ENCODE peak calls at places on chromosomes 4 and X, in six cellular contexts. One of them, this sample, is unnamed.
A peak's percentile ranks its signal among the peaks of the same experiment; 100 is the strongest.

GRCh38 chr4:153950100-153950979 is 161.5 kb upstream of the SFRP2 start:
- DNase-seq in AG20443: no peak
- DNase-seq in stimulated activated CD4-positive, alpha-beta T cell treated with anti-CD3 and anti-CD28 coated beads, Interleukin-12 subunit alpha, Interleukin-12 subunit beta, amount 100 ng/mL, for 24 hours: no peak
- DNase-seq in stimulated activated CD8-positive, alpha-beta memory T cell treated with anti-CD3 and anti-CD28 coated beads, Interleukin-12 subunit alpha, Interleukin-12 subunit beta, amount 100 ng/mL, for 1 hour: no peak
- DNase-seq in KBM-7: peak; percentile 3
- DNase-seq in neural crest cell: no peak
- DNase-seq in this sample: no peak

GRCh38 chr4:98609946-98610345 is 48.5 kb downstream of the TSPAN5 start:
- DNase-seq in AG20443: no peak
- DNase-seq in neural crest cell: no peak
- DNase-seq in KBM-7: no peak
- DNase-seq in stimulated activated CD4-positive, alpha-beta T cell treated with anti-CD3 and anti-CD28 coated beads, Interleukin-12 subunit alpha, Interleukin-12 subunit beta, amount 100 ng/mL, for 24 hours: no peak
- DNase-seq in stimulated activated CD8-positive, alpha-beta memory T cell treated with anti-CD3 and anti-CD28 coated beads, Interleukin-12 subunit alpha, Interleukin-12 subunit beta, amount 100 ng/mL, for 1 hour: no peak
- DNase-seq in this sample: no peak

GRCh38 chr4:7928711-7929505 is 10.8 kb downstream of the AFAP1 start:
- DNase-seq in stimulated activated CD4-positive, alpha-beta T cell treated with anti-CD3 and anti-CD28 coated beads, Interleukin-12 subunit alpha, Interleukin-12 subunit beta, amount 100 ng/mL, for 24 hours: no peak
- DNase-seq in neural crest cell: no peak
- DNase-seq in AG20443: peak; percentile 37
- DNase-seq in stimulated activated CD8-positive, alpha-beta memory T cell treated with anti-CD3 and anti-CD28 coated beads, Interleukin-12 subunit alpha, Interleukin-12 subunit beta, amount 100 ng/mL, for 1 hour: no peak
- DNase-seq in KBM-7: no peak
- DNase-seq in this sample: no peak

GRCh38 chr4:174377613-174378012 is 93.9 kb downstream of the CEP44 start:
- DNase-seq in stimulated activated CD4-positive, alpha-beta T cell treated with anti-CD3 and anti-CD28 coated beads, Interleukin-12 subunit alpha, Interleukin-12 subunit beta, amount 100 ng/mL, for 24 hours: no peak
- DNase-seq in neural crest cell: no peak
- DNase-seq in KBM-7: no peak
- DNase-seq in AG20443: no peak
- DNase-seq in stimulated activated CD8-positive, alpha-beta memory T cell treated with anti-CD3 and anti-CD28 coated beads, Interleukin-12 subunit alpha, Interleukin-12 subunit beta, amount 100 ng/mL, for 1 hour: no peak
- DNase-seq in this sample: peak; percentile 49

GRCh38 chrX:2351999-2352995 is 148.5 kb downstream of the DHRSX start:
- DNase-seq in KBM-7: no peak
- DNase-seq in stimulated activated CD8-positive, alpha-beta memory T cell treated with anti-CD3 and anti-CD28 coated beads, Interleukin-12 subunit alpha, Interleukin-12 subunit beta, amount 100 ng/mL, for 1 hour: no peak
- DNase-seq in AG20443: peak; percentile 81
- DNase-seq in stimulated activated CD4-positive, alpha-beta T cell treated with anti-CD3 and anti-CD28 coated beads, Interleukin-12 subunit alpha, Interleukin-12 subunit beta, amount 100 ng/mL, for 24 hours: no peak
- DNase-seq in neural crest cell: no peak
- DNase-seq in this sample: no peak

GRCh38 chr4:8303485-8304281 is 34.1 kb downstream of the HTRA3 start:
- DNase-seq in neural crest cell: no peak
- DNase-seq in KBM-7: peak; percentile 49
- DNase-seq in stimulated activated CD4-positive, alpha-beta T cell treated with anti-CD3 and anti-CD28 coated beads, Interleukin-12 subunit alpha, Interleukin-12 subunit beta, amount 100 ng/mL, for 24 hours: no peak
- DNase-seq in stimulated activated CD8-positive, alpha-beta memory T cell treated with anti-CD3 and anti-CD28 coated beads, Interleukin-12 subunit alpha, Interleukin-12 subunit beta, amount 100 ng/mL, for 1 hour: no peak
- DNase-seq in AG20443: peak; percentile 86
- DNase-seq in this sample: peak; percentile 36

GRCh38 chr4:159946983-159947645 is 844.2 kb downstream of the RAPGEF2 start:
- DNase-seq in neural crest cell: no peak
- DNase-seq in stimulated activated CD8-positive, alpha-beta memory T cell treated with anti-CD3 and anti-CD28 coated beads, Interleukin-12 subunit alpha, Interleukin-12 subunit beta, amount 100 ng/mL, for 1 hour: no peak
- DNase-seq in stimulated activated CD4-positive, alpha-beta T cell treated with anti-CD3 and anti-CD28 coated beads, Interleukin-12 subunit alpha, Interleukin-12 subunit beta, amount 100 ng/mL, for 24 hours: no peak
- DNase-seq in KBM-7: peak; percentile 63
- DNase-seq in AG20443: peak; percentile 21
- DNase-seq in this sample: peak; percentile 43

GRCh38 chr4:21885241-21885640 is 63.3 kb downstream of the KCNIP4 start:
- DNase-seq in AG20443: peak; percentile 23
- DNase-seq in KBM-7: no peak
- DNase-seq in stimulated activated CD8-positive, alpha-beta memory T cell treated with anti-CD3 and anti-CD28 coated beads, Interleukin-12 subunit alpha, Interleukin-12 subunit beta, amount 100 ng/mL, for 1 hour: no peak
- DNase-seq in neural crest cell: no peak
- DNase-seq in stimulated activated CD4-positive, alpha-beta T cell treated with anti-CD3 and anti-CD28 coated beads, Interleukin-12 subunit alpha, Interleukin-12 subunit beta, amount 100 ng/mL, for 24 hours: no peak
- DNase-seq in this sample: no peak

GRCh38 chr4:118953276-118953675 is 64.6 kb downstream of the SYNPO2 start:
- DNase-seq in stimulated activated CD8-positive, alpha-beta memory T cell treated with anti-CD3 and anti-CD28 coated beads, Interleukin-12 subunit alpha, Interleukin-12 subunit beta, amount 100 ng/mL, for 1 hour: no peak
- DNase-seq in AG20443: no peak
- DNase-seq in KBM-7: no peak
- DNase-seq in neural crest cell: no peak
- DNase-seq in stimulated activated CD4-positive, alpha-beta T cell treated with anti-CD3 and anti-CD28 coated beads, Interleukin-12 subunit alpha, Interleukin-12 subunit beta, amount 100 ng/mL, for 24 hours: no peak
- DNase-seq in this sample: no peak

GRCh38 chr4:22962186-22962786 is 269.5 kb downstream of the GBA3 start:
- DNase-seq in stimulated activated CD8-positive, alpha-beta memory T cell treated with anti-CD3 and anti-CD28 coated beads, Interleukin-12 subunit alpha, Interleukin-12 subunit beta, amount 100 ng/mL, for 1 hour: no peak
- DNase-seq in KBM-7: peak; percentile 28
- DNase-seq in AG20443: peak; percentile 47
- DNase-seq in neural crest cell: peak; percentile 5
- DNase-seq in stimulated activated CD4-positive, alpha-beta T cell treated with anti-CD3 and anti-CD28 coated beads, Interleukin-12 subunit alpha, Interleukin-12 subunit beta, amount 100 ng/mL, for 24 hours: no peak
- DNase-seq in this sample: peak; percentile 21

GRCh38 chr4:109611045-109611616 is 51.1 kb downstream of the MCUB start:
- DNase-seq in neural crest cell: no peak
- DNase-seq in KBM-7: peak; percentile 19
- DNase-seq in stimulated activated CD8-positive, alpha-beta memory T cell treated with anti-CD3 and anti-CD28 coated beads, Interleukin-12 subunit alpha, Interleukin-12 subunit beta, amount 100 ng/mL, for 1 hour: no peak
- DNase-seq in AG20443: no peak
- DNase-seq in stimulated activated CD4-positive, alpha-beta T cell treated with anti-CD3 and anti-CD28 coated beads, Interleukin-12 subunit alpha, Interleukin-12 subunit beta, amount 100 ng/mL, for 24 hours: no peak
- DNase-seq in this sample: peak; percentile 5

GRCh38 chr4:81180916-81181315 is 34.1 kb downstream of the PRKG2 start:
- DNase-seq in AG20443: no peak
- DNase-seq in KBM-7: no peak
- DNase-seq in stimulated activated CD8-positive, alpha-beta memory T cell treated with anti-CD3 and anti-CD28 coated beads, Interleukin-12 subunit alpha, Interleukin-12 subunit beta, amount 100 ng/mL, for 1 hour: no peak
- DNase-seq in neural crest cell: no peak
- DNase-seq in stimulated activated CD4-positive, alpha-beta T cell treated with anti-CD3 and anti-CD28 coated beads, Interleukin-12 subunit alpha, Interleukin-12 subunit beta, amount 100 ng/mL, for 24 hours: no peak
- DNase-seq in this sample: no peak

GRCh38 chr4:54840992-54841768 is 183.4 kb downstream of the KIT start:
- DNase-seq in KBM-7: no peak
- DNase-seq in neural crest cell: no peak
- DNase-seq in AG20443: peak; percentile 71
- DNase-seq in stimulated activated CD8-positive, alpha-beta memory T cell treated with anti-CD3 and anti-CD28 coated beads, Interleukin-12 subunit alpha, Interleukin-12 subunit beta, amount 100 ng/mL, for 1 hour: no peak
- DNase-seq in stimulated activated CD4-positive, alpha-beta T cell treated with anti-CD3 and anti-CD28 coated beads, Interleukin-12 subunit alpha, Interleukin-12 subunit beta, amount 100 ng/mL, for 24 hours: no peak
- DNase-seq in this sample: peak; percentile 20

GRCh38 chrX:152220612-152221011 is 82.2 kb upstream of the MAGEA10 start:
- DNase-seq in AG20443: no peak
- DNase-seq in neural crest cell: no peak
- DNase-seq in stimulated activated CD8-positive, alpha-beta memory T cell treated with anti-CD3 and anti-CD28 coated beads, Interleukin-12 subunit alpha, Interleukin-12 subunit beta, amount 100 ng/mL, for 1 hour: no peak
- DNase-seq in stimulated activated CD4-positive, alpha-beta T cell treated with anti-CD3 and anti-CD28 coated beads, Interleukin-12 subunit alpha, Interleukin-12 subunit beta, amount 100 ng/mL, for 24 hours: no peak
- DNase-seq in KBM-7: no peak
- DNase-seq in this sample: no peak

GRCh38 chr4:54433686-54434085 is 204.6 kb downstream of the PDGFRA start:
- DNase-seq in AG20443: no peak
- DNase-seq in stimulated activated CD8-positive, alpha-beta memory T cell treated with anti-CD3 and anti-CD28 coated beads, Interleukin-12 subunit alpha, Interleukin-12 subunit beta, amount 100 ng/mL, for 1 hour: no peak
- DNase-seq in KBM-7: peak; percentile 16
- DNase-seq in stimulated activated CD4-positive, alpha-beta T cell treated with anti-CD3 and anti-CD28 coated beads, Interleukin-12 subunit alpha, Interleukin-12 subunit beta, amount 100 ng/mL, for 24 hours: no peak
- DNase-seq in neural crest cell: peak; percentile 3
- DNase-seq in this sample: no peak

GRCh38 chrX:143757375-143757774 is 36.8 kb upstream of the SPANXN2 start:
- DNase-seq in stimulated activated CD8-positive, alpha-beta memory T cell treated with anti-CD3 and anti-CD28 coated beads, Interleukin-12 subunit alpha, Interleukin-12 subunit beta, amount 100 ng/mL, for 1 hour: no peak
- DNase-seq in neural crest cell: no peak
- DNase-seq in KBM-7: no peak
- DNase-seq in AG20443: no peak
- DNase-seq in stimulated activated CD4-positive, alpha-beta T cell treated with anti-CD3 and anti-CD28 coated beads, Interleukin-12 subunit alpha, Interleukin-12 subunit beta, amount 100 ng/mL, for 24 hours: no peak
- DNase-seq in this sample: no peak

GRCh38 chrX:18676050-18676449 is 4.1 kb upstream of the RS1 start:
- DNase-seq in stimulated activated CD8-positive, alpha-beta memory T cell treated with anti-CD3 and anti-CD28 coated beads, Interleukin-12 subunit alpha, Interleukin-12 subunit beta, amount 100 ng/mL, for 1 hour: no peak
- DNase-seq in KBM-7: no peak
- DNase-seq in stimulated activated CD4-positive, alpha-beta T cell treated with anti-CD3 and anti-CD28 coated beads, Interleukin-12 subunit alpha, Interleukin-12 subunit beta, amount 100 ng/mL, for 24 hours: no peak
- DNase-seq in neural crest cell: no peak
- DNase-seq in AG20443: no peak
- DNase-seq in this sample: no peak

GRCh38 chr4:78379991-78380739 is 171.4 kb upstream of the ANXA3 start:
- DNase-seq in AG20443: peak; percentile 70
- DNase-seq in stimulated activated CD4-positive, alpha-beta T cell treated with anti-CD3 and anti-CD28 coated beads, Interleukin-12 subunit alpha, Interleukin-12 subunit beta, amount 100 ng/mL, for 24 hours: no peak
- DNase-seq in KBM-7: no peak
- DNase-seq in neural crest cell: no peak
- DNase-seq in stimulated activated CD8-positive, alpha-beta memory T cell treated with anti-CD3 and anti-CD28 coated beads, Interleukin-12 subunit alpha, Interleukin-12 subunit beta, amount 100 ng/mL, for 1 hour: no peak
- DNase-seq in this sample: no peak